ENCODE peak calls at places on chromosomes 6 and 20, in five cellular contexts. V is sigmoid colon, D is IMR-90, Z is heart left ventricle, R is H1. E is an unnamed sample.

GRCh38 chr20:64043768-64044167 is 5.7 kb downstream of the SOX18 start:
- DNase-seq in V (no peak), D (no peak), Z (no peak), R (no peak), E (no peak)

GRCh38 chr6:153059757-153060156 is 57.2 kb upstream of the MTRF1L start:
- DNase-seq in V (no peak), D (no peak), Z (no peak), R (no peak), E (no peak)

GRCh38 chr6:1015819-1016218 is 296.1 kb upstream of the FOXQ1 start:
- DNase-seq in V (no peak), D (no peak), Z (no peak), R (no peak), E (no peak)

GRCh38 chr6:33073431-33073871 is at the start of gene HLA-DPA1:
- DNase-seq in V (no peak), D (peak; percentile 11), Z (no peak), R (no peak), E (peak; percentile 25)

GRCh38 chr6:123550052-123550617 is 86.6 kb downstream of the TRDN start:
- DNase-seq in V (no peak), D (no peak), Z (no peak), R (no peak), E (no peak)

GRCh38 chr6:7042654-7043545 is 64.9 kb upstream of the RREB1 start:
- DNase-seq in V (no peak), D (no peak), Z (no peak), R (no peak), E (peak; percentile 27)

GRCh38 chr6:56407883-56408282 is 160.5 kb upstream of the COL21A1 start:
- DNase-seq in V (no peak), D (no peak), Z (no peak), R (no peak), E (no peak)

GRCh38 chr20:32896521-32897280 is 38.0 kb downstream of the EFCAB8 start:
- DNase-seq in V (no peak), D (no peak), Z (no peak), R (no peak), E (no peak)

GRCh38 chr6:157682856-157683481 is 140.1 kb upstream of the SNX9 start:
- DNase-seq in V (no peak), D (peak; percentile 59), Z (no peak), R (no peak), E (no peak)

GRCh38 chr20:64000906-64001305 is 20.0 kb downstream of the PRPF6 start:
- DNase-seq in V (no peak), D (no peak), Z (no peak), R (no peak), E (no peak)

GRCh38 chr6:166351715-166352285 is 9.5 kb upstream of the SFT2D1 start:
- DNase-seq in V (no peak), D (no peak), Z (no peak), R (no peak), E (peak; percentile 19)

DNA sequence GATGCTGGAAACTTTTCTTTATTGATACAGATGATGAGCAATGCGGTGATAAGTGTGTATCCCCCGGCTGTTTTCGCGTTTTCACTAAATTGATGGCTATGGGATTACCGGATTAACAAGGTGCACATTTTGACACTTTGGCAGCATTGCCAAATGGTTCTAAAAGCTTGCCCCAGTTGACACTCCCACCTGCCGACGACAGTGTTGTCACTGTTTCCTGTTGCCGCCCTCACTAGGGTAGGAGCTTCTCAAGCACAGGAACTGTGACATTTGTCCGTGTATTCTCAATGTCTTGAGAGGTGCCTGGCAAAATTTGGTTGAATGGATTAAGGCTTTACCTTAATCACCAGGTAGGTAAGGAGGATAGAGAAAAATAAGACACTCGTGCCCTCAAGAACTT is 9.8 kb upstream of the MAPK13 start:
- DNase-seq in V (peak; percentile 51), D (no peak), Z (no peak), R (no peak), E (no peak)
- H3K4me3 ChIP-seq in V (no peak overlapping the region), D (no peak overlapping the region), Z (no peak overlapping the region), R (no peak overlapping the region), E (no peak overlapping the region)

DNA sequence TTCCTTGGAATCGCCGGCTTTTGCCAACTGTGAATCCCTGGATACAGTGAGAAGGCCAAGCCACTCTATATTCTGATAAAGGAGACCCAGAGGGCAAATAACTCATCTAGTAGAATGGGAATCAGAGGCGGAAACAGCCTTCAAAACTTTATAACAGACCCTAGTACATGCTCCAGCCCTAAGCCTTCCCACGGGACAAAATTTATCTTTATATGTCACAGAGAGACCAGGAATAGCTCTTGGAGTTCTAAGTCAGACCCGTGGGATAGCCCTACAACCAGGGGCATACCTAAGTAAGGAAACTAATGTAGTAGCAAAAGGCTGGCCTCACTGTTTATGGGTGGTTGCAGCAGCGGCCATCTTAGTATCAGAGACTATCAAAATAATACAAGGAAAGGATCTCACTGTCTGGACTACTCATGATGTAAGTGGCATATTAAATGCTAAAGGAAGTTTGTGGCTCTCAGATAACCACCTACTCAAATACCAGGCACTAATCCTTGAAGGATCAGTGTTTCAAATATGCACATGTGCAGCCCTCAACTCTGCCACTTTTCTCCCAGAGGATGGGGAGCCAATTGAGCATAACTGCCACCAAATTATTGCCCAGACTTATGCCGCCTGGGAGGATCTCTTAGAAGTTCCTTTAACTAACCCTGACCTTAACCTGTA is 29.5 kb downstream of the CEP85L start:
- DNase-seq in V (no peak), D (peak; percentile 11), Z (no peak), R (no peak), E (no peak)
- H3K36me3 ChIP-seq in V (no peaks in the 10 kb centered on the region), D (peaks cover 4% of the 10 kb centered on the region), Z (no peaks in the 10 kb centered on the region), R (no peaks in the 10 kb centered on the region), E (no peaks in the 10 kb centered on the region)

GRCh38 chr6:122248001-122248669 is 151.3 kb upstream of the HSF2 start:
- DNase-seq in V (no peak), D (no peak), Z (no peak), R (no peak), E (no peak)
- TF ChIP-seq POLR2A in V (no peak), D (no peak), Z (no peak), R (no peak), E (no peak)

GRCh38 chr6:90160013-90160412 is 136.6 kb downstream of the BACH2 start:
- DNase-seq in V (no peak), D (no peak), Z (no peak), R (no peak), E (no peak)
- H3K4me3 ChIP-seq in V (no peak overlapping the region), D (no peak overlapping the region), Z (no peak overlapping the region), R (no peak overlapping the region), E (no peak overlapping the region)